ENCODE peak calls at places on chromosomes 7 and 10, in four cellular contexts. P is endothelial cell of umbilical vein, U is psoas muscle, E is heart right ventricle. X is an unnamed sample.

GRCh38 chr7:20541615-20542349 is 73.7 kb upstream of the ABCB5 start:
- DNase-seq in P (no peak), U (no peak), E (no peak), X (no peak)

GRCh38 chr10:18472977-18473376 is 178.4 kb downstream of the NSUN6 start:
- DNase-seq in P (no peak), E (no peak), U (no peak), X (no peak)

GRCh38 chr10:80444646-80445319 is 9.3 kb upstream of the TSPAN14 start:
- DNase-seq in E (peak; percentile 78), U (peak; percentile 77), P (peak; percentile 70), X (no peak)

GRCh38 chr10:12663863-12664262 is 314.5 kb downstream of the CAMK1D start:
- DNase-seq in P (no peak), U (no peak), E (no peak), X (no peak)

GRCh38 chr7:16740623-16740953 is 13.0 kb upstream of the TSPAN13 start:
- DNase-seq in P (no peak), E (no peak), U (no peak), X (no peak)

GRCh38 chr10:8688881-8689280 is 634.4 kb downstream of the GATA3 start:
- DNase-seq in P (no peak), E (no peak), U (no peak), X (no peak)

GRCh38 chr7:130099331-130099730 is 29.0 kb downstream of the KLHDC10 start:
- DNase-seq in E (no peak), U (no peak), P (no peak), X (no peak)

GRCh38 chr7:130024390-130024789 is 26.8 kb downstream of the ZC3HC1 start:
- DNase-seq in E (no peak), U (no peak), P (no peak), X (no peak)

GRCh38 chr10:77392236-77392721 is 245.3 kb downstream of the KCNMA1 start:
- DNase-seq in P (no peak), E (no peak), U (no peak), X (no peak)

GRCh38 chr10:112442063-112442462 is 4.7 kb downstream of the ZDHHC6 start:
- DNase-seq in E (no peak), U (no peak), P (no peak), X (no peak)

GRCh38 chr10:124719213-124719851 is 24.8 kb downstream of the FAM53B start:
- DNase-seq in U (peak; percentile 75), E (peak; percentile 85), P (peak; percentile 84), X (peak; percentile 78)

GRCh38 chr10:112491144-112491543 is 44.1 kb downstream of the VTI1A start:
- DNase-seq in U (no peak), E (no peak), P (no peak), X (no peak)

GRCh38 chr7:102306916-102307677 is 20.4 kb downstream of the SH2B2 start:
- DNase-seq in E (peak; percentile 33), U (peak; percentile 90), P (no peak), X (no peak)
- H3K27ac ChIP-seq in E (no peak overlapping the region), U (peak overlapping the region; percentile 60), P (no peak overlapping the region), X (no peak overlapping the region)

DNA sequence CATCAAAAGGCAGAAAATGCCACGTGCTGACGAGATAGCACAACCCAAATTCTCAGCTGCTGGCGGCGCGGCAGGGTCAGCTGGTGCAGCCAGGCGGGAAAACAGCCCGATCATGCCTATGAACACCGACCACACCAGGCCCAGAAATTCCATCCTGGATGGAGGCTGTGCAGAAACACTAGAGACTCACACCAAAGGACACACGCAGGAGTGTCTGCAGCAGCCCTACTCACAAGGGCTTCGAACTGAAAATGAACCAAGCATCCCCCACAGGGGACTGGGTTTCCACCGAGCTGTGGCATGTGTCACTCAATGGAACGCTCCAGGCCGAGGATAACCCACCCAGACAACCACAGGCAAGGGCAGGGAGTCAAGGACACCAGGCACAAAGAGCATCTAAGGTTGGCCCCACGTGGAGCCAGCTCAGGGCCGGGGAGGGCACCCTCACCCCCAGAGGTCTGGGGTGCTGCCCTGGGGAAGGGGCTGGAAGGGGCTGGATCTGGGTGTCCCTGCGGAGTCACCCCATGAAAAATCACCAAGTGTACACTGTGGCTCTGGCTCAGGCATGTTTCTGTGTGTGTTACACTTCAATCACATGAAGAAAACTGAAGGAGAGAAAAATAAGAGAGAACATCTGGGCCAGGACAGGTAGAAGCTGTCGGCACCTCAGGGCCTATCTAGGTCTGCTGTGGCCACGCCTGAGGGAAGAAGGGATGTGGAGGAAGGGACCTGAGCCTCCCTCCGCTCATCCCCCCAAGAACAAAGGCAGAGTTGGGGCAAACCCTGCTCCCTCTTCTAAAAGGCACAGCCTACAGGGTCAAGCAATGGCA is 33.0 kb downstream of the RASGEF1A start:
- DNase-seq in P (no peak), U (no peak), E (no peak), X (peak; percentile 1)
- TF ChIP-seq CTCF in P (no peak), U (no peak), E (no peak), X (no peak)

GRCh38 chr10:89536013-89536354 is 590 bp upstream of the SLC16A12 start:
- DNase-seq in E (no peak), U (no peak), P (no peak), X (no peak)
- H3K4me3 ChIP-seq in E (peak overlapping the region; percentile 57), U (peak overlapping the region; percentile 60), P (no peak overlapping the region), X (peak overlapping the region; percentile 64)

DNA sequence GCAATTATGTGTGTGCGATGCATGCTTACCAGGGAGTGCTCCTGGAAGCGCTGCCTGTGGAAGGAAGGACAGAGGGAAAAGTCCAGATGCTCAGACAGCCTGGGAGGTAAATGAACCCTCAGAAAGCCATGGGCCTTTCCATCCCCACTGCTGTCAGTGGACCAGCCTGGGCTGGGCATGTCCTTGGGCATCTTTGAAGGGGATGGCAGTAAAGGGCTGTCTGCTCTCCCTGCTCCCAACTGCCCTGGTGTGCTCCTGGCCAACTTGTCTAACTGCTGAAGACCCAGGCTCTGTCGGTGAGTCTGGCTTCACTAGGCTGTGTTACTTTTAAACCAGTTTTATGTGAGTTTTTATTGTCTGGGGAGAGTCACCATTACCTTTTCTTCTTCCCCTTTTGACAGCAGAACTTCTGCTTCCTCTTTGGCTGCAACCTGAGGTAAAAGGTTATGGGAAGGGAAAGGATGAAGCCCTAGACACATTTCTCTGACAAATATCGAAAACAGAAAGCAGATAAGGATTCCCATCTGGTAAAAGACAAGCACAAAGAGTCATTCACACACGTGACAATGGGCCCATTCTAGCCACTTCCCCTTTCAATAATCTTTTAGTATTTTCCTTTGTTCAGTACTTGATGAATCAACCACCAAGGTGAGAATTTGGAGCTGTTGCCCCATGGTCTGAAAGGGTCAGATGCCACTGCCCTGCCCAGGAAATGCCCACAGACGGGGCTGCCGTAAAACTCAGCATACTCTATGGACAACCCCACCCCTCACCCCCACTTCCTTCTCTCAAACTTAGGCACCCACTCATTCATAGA is 27.6 kb upstream of the PIK3AP1 start:
- DNase-seq in E (no peak), P (no peak), U (no peak), X (no peak)
- H3K27ac ChIP-seq in E (no peak overlapping the region), P (no peak overlapping the region), U (no peak overlapping the region), X (no peak overlapping the region)

X was measured in ascending aorta.